ENCODE peak calls at places on chromosomes 3 and 15, in eight cellular contexts. E is stomach, S is PC-9, R is upper lobe of right lung, J is ovary, F is mesothelial cell of epicardium, C is GM23338, A is RWPE1. I is an unnamed sample.

GRCh38 chr3:71710906-71711494 is 14.2 kb downstream of the EIF4E3 start:
- DNase-seq in R (no peak), E (no peak), J (no peak), C (peak), S (no peak), F (no peak), A (peak), I (no peak)

GRCh38 chr3:111585214-111585613 is 9.9 kb downstream of the ZBED2 start:
- DNase-seq in R (no peak), A (peak), E (no peak), F (no peak), J (no peak), S (peak), C (no peak), I (no peak)

GRCh38 chr15:90024406-90024805 is 23.3 kb downstream of the ZNF710 start:
- DNase-seq in C (no peak), E (no peak), J (no peak), F (no peak), A (no peak), S (no peak), R (no peak), I (no peak)

GRCh38 chr15:67603063-67603462 is 60.6 kb downstream of the MAP2K5 start:
- DNase-seq in R (no peak), S (no peak), J (no peak), C (no peak), A (no peak), E (no peak), F (no peak), I (no peak)

GRCh38 chr15:48433226-48433886 is 102.1 kb downstream of the DUT start:
- DNase-seq in R (no peak), A (no peak), F (no peak), S (no peak), C (no peak), E (no peak), J (no peak), I (no peak)

GRCh38 chr3:66803206-66803605 is 194.9 kb upstream of the KBTBD8 start:
- DNase-seq in R (no peak), C (peak), S (no peak), F (no peak), E (no peak), A (no peak), J (no peak), I (no peak)

GRCh38 chr3:16309558-16309957 is 44.5 kb downstream of the OXNAD1 start:
- DNase-seq in C (no peak), R (no peak), S (peak), A (peak), J (no peak), E (no peak), F (no peak), I (peak)

GRCh38 chr3:50319872-50320625 is 2.5 kb downstream of the HYAL2 start:
- DNase-seq in C (no peak), A (no peak), R (no peak), J (peak), F (no peak), E (no peak), S (no peak), I (no peak)

GRCh38 chr15:69015591-69015990 is 1.1 kb downstream of the NOX5 start:
- DNase-seq in J (no peak), S (no peak), R (no peak), E (no peak), A (no peak), C (no peak), F (no peak), I (no peak)

GRCh38 chr3:178255315-178255714 is 280.9 kb upstream of the KCNMB2 start:
- DNase-seq in S (no peak), E (no peak), F (no peak), J (no peak), A (no peak), R (no peak), C (no peak), I (no peak)

GRCh38 chr3:182978387-182978786 is 2.0 kb downstream of the DCUN1D1 start:
- DNase-seq in R (no peak), F (no peak), E (no peak), C (no peak), A (no peak), J (no peak), S (no peak), I (no peak)

GRCh38 chr3:4614927-4615326 is 121.8 kb downstream of the ITPR1 start:
- DNase-seq in J (no peak), F (no peak), R (no peak), E (no peak), C (no peak), S (no peak), A (no peak), I (no peak)

GRCh38 chr3:10164546-10165393 is at the start of gene IRAK2:
- DNase-seq in C (peak), S (peak), E (peak), J (peak), R (peak), A (peak), F (peak), I (peak)

GRCh38 chr15:76197703-76198455 is 113.4 kb downstream of the ETFA start:
- DNase-seq in F (no peak), S (peak), R (peak), J (no peak), E (peak), A (peak), C (no peak), I (peak)

GRCh38 chr3:142279965-142280590 is 54.7 kb upstream of the GK5 start:
- DNase-seq in R (no peak), E (peak), C (peak), F (no peak), S (peak), J (peak), A (peak), I (peak)

GRCh38 chr3:45915518-45916231 is 27.6 kb upstream of the CXCR6 start:
- DNase-seq in E (peak), C (no peak), R (peak), J (no peak), S (peak), F (no peak), A (peak), I (no peak)

GRCh38 chr15:73075151-73075859 is 23.0 kb downstream of the NEO1 start:
- DNase-seq in C (no peak), J (no peak), A (no peak), E (no peak), R (no peak), F (no peak), S (no peak), I (no peak)

GRCh38 chr3:155313303-155313702 is 19.8 kb upstream of the STRIT1 start:
- DNase-seq in J (no peak), R (no peak), C (no peak), A (no peak), E (no peak), F (no peak), S (no peak), I (no peak)

GRCh38 chr3:110711130-110711832 is 360.3 kb upstream of the NECTIN3 start:
- DNase-seq in R (no peak), J (no peak), E (no peak), F (no peak), A (no peak), S (no peak), C (no peak), I (no peak)

GRCh38 chr3:157274644-157275137 is 114.7 kb upstream of the CCNL1 start:
- DNase-seq in F (no peak), C (peak), A (peak), R (no peak), S (no peak), E (no peak), J (no peak), I (no peak)

GRCh38 chr3:50201573-50202315 is 3.3 kb upstream of the SLC38A3 start:
- DNase-seq in S (no peak), A (no peak), R (no peak), C (no peak), E (no peak), F (no peak), J (no peak), I (no peak)

GRCh38 chr15:42494998-42495360 is 455 bp upstream of the SNAP23 start:
- DNase-seq in S (no peak), C (peak), J (no peak), R (no peak), E (peak), A (peak), F (no peak), I (peak)

GRCh38 chr15:69881760-69882159 is 216.0 kb downstream of the TLE3 start:
- DNase-seq in J (no peak), C (no peak), S (no peak), R (no peak), F (no peak), A (no peak), E (no peak), I (no peak)

GRCh38 chr3:44104668-44105321 is 136.9 kb upstream of the TOPAZ1 start:
- DNase-seq in S (peak), R (no peak), J (no peak), A (peak), C (no peak), F (no peak), E (no peak), I (no peak)

GRCh38 chr3:120214161-120214560 is 70.9 kb downstream of the GPR156 start:
- DNase-seq in E (no peak), S (no peak), F (no peak), R (no peak), C (peak), A (no peak), J (peak), I (no peak)

GRCh38 chr15:81338422-81339007 is 14.6 kb upstream of the STARD5 start:
- DNase-seq in C (no peak), A (peak), F (peak), E (no peak), R (no peak), S (no peak), J (no peak), I (no peak)

GRCh38 chr3:36591959-36592358 is 172.4 kb downstream of the DCLK3 start:
- DNase-seq in J (no peak), R (no peak), C (no peak), E (no peak), S (no peak), A (no peak), F (no peak), I (no peak)
- TF ChIP-seq CTCF in J (no peak), R (no peak), C (peak), E (no peak), S (peak), A (no peak), F (no peak), I (no peak)

GRCh38 chr15:28921336-28921735 is 35.6 kb downstream of the APBA2 start:
- DNase-seq in A (no peak), C (no peak), F (no peak), E (no peak), R (peak), J (no peak), S (no peak), I (no peak)

GRCh38 chr15:28920781-28921331 is 35.1 kb downstream of the APBA2 start:
- DNase-seq in R (peak), J (no peak), E (no peak), C (no peak), S (no peak), A (no peak), F (no peak), I (no peak)

GRCh38 chr15:28923726-28924280 is 38.0 kb downstream of the APBA2 start:
- DNase-seq in F (no peak), S (no peak), R (no peak), J (no peak), C (no peak), E (no peak), A (no peak), I (no peak)

GRCh38 chr15:28922712-28923012 is 36.9 kb downstream of the APBA2 start:
- DNase-seq in A (no peak), S (no peak), E (no peak), C (no peak), F (no peak), J (no peak), R (no peak), I (no peak)

DNA sequence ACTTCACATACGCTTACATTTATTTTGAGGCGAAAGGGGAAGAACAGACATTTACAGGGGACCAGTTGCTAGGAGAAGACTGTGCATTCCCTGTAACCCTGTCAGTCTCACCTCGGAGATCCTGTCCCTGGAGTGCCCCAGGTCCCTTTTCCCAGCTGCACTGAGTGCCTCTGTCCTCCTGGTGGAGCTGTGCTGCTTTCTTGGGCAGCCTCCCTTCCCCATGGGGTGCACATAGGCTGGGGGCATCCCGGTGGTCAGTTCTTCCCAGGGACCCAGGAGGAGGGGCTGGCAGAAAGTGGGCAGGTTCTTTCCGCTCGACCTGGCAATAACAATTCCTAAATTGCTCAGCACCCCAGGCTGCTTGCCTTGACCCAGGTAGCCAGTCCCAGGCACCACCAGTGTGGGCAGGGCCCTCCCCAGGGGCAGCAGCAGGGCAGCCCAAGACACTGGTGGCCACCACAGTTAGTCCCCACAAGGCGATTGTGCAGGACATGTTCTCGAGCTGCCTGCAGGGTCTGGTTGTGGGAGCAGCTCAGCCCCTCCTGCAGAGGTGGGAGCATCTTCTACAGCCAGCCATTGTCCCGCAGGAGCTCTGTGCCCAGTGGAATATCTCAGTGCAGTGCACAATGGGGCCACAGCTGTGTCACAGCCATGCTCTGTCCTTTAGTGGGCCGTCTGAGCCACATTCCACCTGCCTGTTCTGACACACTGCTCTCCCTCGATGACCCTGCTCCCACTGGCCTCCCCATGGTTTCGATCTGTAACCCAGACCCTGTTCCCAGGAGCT is 36.3 kb downstream of the APBA2 start:
- DNase-seq in F (no peak), J (no peak), A (no peak), R (no peak), S (no peak), E (no peak), C (peak), I (no peak)
- TF ChIP-seq CTCF in F (no peak), J (no peak), A (no peak), R (no peak), S (no peak), E (no peak), C (peak), I (no peak)

DNA sequence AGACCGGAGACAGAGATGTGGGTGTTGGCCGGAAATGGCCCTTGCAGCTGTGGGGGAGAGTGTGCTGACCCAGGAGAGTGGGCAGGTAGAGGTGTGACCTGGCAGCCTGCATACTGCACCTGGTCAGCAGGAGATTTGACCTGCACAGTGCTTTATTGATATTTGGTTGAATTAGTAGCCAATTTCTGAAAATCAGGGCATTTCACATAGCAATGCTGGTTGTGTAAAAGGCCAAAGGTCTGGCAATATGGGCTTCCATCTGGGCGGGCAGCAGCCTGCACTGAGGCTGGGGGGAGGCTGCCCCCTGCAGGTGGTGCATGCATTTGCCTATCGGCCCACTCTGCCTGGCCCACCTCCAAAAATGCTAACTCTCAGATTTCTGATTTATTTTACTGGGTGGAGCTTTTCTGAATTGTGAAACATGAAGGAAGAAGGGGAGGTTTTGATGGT is 9.4 kb upstream of the MGLL start:
- DNase-seq in R (peak), F (no peak), A (no peak), E (peak), J (no peak), S (peak), C (peak), I (peak)
- TF ChIP-seq CTCF in R (peak), F (peak), A (no peak), E (peak), J (no peak), S (peak), C (peak), I (peak)

GRCh38 chr15:99275525-99276128 is 24.3 kb downstream of the LRRC28 start:
- DNase-seq in C (peak), S (no peak), F (no peak), J (no peak), A (no peak), E (no peak), R (no peak), I (no peak)

GRCh38 chr15:99279783-99280307 is 28.6 kb downstream of the LRRC28 start:
- DNase-seq in C (no peak), R (no peak), F (no peak), A (no peak), J (no peak), S (no peak), E (no peak), I (no peak)

GRCh38 chr15:99279290-99279689 is 28.0 kb downstream of the LRRC28 start:
- DNase-seq in A (no peak), R (no peak), S (no peak), C (no peak), J (no peak), E (no peak), F (no peak), I (no peak)

DNA sequence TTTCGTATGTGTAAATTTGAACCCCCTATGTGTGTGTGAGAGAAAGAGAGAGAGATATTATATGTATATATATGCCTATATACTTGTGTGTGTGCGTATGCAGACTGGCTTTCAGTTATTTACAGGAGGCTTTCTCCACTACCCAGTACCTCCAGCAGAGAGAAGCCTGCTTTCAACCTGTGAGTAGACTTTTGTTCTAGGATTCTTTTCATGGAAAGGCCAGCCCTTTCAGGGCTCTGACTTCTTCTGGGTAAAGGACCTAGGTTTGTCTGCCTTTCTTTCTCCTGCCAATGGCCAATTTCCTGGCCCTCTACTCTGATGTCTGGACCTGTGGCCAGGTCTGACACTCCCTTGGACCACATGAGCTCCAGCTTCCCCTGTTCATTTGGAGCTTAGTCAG is 23.8 kb downstream of the LRRC28 start:
- DNase-seq in E (no peak), J (no peak), A (no peak), C (no peak), R (no peak), S (no peak), F (no peak), I (no peak)
- TF ChIP-seq CTCF in E (no peak), J (no peak), A (no peak), C (no peak), R (no peak), S (no peak), F (no peak), I (no peak)

GRCh38 chr3:40780801-40781406 is 256.1 kb downstream of the ZNF621 start:
- DNase-seq in F (no peak), A (no peak), R (no peak), S (peak), C (no peak), J (peak), E (no peak), I (no peak)

GRCh38 chr3:40782086-40782721 is 257.4 kb downstream of the ZNF621 start:
- DNase-seq in E (no peak), J (no peak), F (no peak), A (no peak), R (no peak), S (no peak), C (peak), I (no peak)

GRCh38 chr3:40779039-40779438 is 254.3 kb downstream of the ZNF621 start:
- DNase-seq in E (no peak), F (no peak), S (no peak), J (no peak), R (no peak), A (no peak), C (peak), I (no peak)

DNA sequence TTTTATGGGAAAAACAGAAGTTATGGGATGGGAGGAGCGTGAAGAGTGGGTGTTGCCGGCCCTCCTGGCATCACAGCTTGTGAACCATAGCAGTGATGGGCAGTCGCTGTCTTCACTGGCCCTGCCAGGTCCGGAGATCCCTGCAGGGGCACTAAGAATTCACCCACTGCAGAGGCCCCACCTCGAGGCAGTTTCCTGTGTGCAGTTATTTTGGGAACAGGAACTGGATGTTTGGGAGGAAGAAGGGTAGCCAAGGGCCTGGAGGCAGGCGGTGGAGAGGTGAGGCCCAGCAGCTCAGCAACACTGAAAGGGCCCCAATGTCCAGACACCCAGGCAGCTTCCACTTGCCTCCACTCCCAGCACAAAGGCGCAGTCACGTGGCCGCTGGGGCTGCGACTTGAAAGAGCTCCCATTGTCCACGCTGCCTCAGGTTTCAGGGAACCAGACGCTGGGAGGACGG is 255.6 kb downstream of the ZNF621 start:
- DNase-seq in E (peak), R (peak), A (no peak), C (peak), S (peak), F (no peak), J (peak), I (peak)
- TF ChIP-seq CTCF in E (no peak), R (no peak), A (no peak), C (no peak), S (no peak), F (no peak), J (no peak), I (no peak)

GRCh38 chr15:29262738-29263137 is 6.9 kb downstream of the NSMCE3 start:
- DNase-seq in S (no peak), A (no peak), E (no peak), C (no peak), F (no peak), R (no peak), J (no peak), I (no peak)

GRCh38 chr15:29260896-29261295 is 8.7 kb downstream of the NSMCE3 start:
- DNase-seq in A (no peak), S (no peak), F (no peak), J (no peak), E (no peak), C (no peak), R (no peak), I (no peak)

GRCh38 chr15:29263289-29263688 is 6.3 kb downstream of the NSMCE3 start:
- DNase-seq in J (no peak), F (no peak), C (no peak), R (no peak), E (no peak), A (no peak), S (no peak), I (no peak)

GRCh38 chr15:29259233-29259632 is 10.4 kb downstream of the NSMCE3 start:
- DNase-seq in C (peak), R (no peak), J (no peak), S (no peak), E (no peak), F (no peak), A (no peak), I (no peak)
- TF ChIP-seq CTCF in C (peak), R (no peak), J (no peak), S (no peak), E (no peak), F (no peak), A (no peak), I (no peak)

DNA sequence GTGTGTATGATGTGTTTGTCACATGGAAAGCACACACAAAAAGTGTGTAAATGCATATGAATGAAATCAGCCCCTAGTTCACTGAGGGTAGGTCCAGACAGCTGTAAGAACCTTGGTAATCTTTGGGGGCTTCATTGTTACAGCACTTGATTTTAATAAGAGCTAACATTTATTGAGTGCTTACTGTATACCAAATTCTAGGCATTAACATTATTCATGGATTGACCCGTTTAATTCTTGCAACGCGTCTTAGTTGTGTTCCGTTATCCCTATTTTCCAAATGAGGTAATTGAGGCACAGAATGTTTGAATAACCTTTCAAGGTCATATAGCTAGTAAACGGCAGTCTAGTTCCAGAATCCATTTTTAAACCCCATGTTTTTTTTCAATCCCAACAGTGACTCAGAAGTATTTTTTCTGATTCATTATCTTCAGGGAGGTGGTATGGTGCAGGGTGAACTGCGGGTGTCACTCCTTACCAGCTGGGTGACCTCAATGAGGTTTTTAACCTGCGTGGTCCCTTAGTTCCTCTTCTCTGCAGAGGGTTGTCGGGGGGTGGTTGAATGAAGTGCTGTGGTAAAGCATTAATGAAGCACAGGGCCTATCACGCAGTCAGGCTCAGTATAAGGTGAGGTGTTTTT is 14.2 kb downstream of the RAB8B start:
- DNase-seq in A (no peak), E (no peak), R (no peak), F (no peak), S (no peak), C (no peak), J (no peak), I (no peak)
- TF ChIP-seq CTCF in A (no peak), E (no peak), R (no peak), F (no peak), S (no peak), C (no peak), J (no peak), I (no peak)

I was measured in colonic mucosa.